ENCODE peak calls at places on chromosomes 4 and X, in eight cellular contexts. M, Y, N, R, L, G, A and T are unnamed samples.

GRCh38 chrX:151973262-151973661 is 1.2 kb downstream of the GABRE start:
- DNase-seq in M (no peak), Y (no peak), N (no peak), R (no peak), L (no peak), G (no peak), A (no peak), T (no peak)

GRCh38 chrX:41960142-41960541 is 36.8 kb upstream of the CASK start:
- DNase-seq in M (no peak), Y (no peak), N (no peak), R (no peak), L (no peak), G (no peak), A (no peak), T (no peak)

GRCh38 chrX:31266172-31267076 is 194.6 kb upstream of the FTHL17 start:
- DNase-seq in M (no peak), Y (no peak), N (no peak), R (peak), L (no peak), G (peak), A (peak), T (no peak)

GRCh38 chr4:183571350-183572076 is 66.7 kb downstream of the ING2 start:
- DNase-seq in M (no peak), Y (peak), N (no peak), R (no peak), L (no peak), G (no peak), A (peak), T (no peak)

GRCh38 chrX:132716006-132716405 is 227.2 kb upstream of the MBNL3 start:
- DNase-seq in M (no peak), Y (no peak), N (no peak), R (peak), L (no peak), G (no peak), A (no peak), T (no peak)

GRCh38 chrX:102067966-102068723 is 57.3 kb upstream of the TCEAL2 start:
- DNase-seq in M (no peak), Y (peak), N (peak), R (peak), L (no peak), G (no peak), A (no peak), T (no peak)

GRCh38 chrX:39158801-39159657 is 357.8 kb downstream of the MID1IP1 start:
- DNase-seq in M (peak), Y (peak), N (no peak), R (no peak), L (no peak), G (no peak), A (no peak), T (no peak)

GRCh38 chr4:74320559-74321118 is 12.4 kb downstream of the EPGN start:
- DNase-seq in M (no peak), Y (peak), N (peak), R (peak), L (no peak), G (no peak), A (no peak), T (peak)

GRCh38 chr4:6128221-6128871 is 72.0 kb downstream of the JAKMIP1 start:
- DNase-seq in M (no peak), Y (no peak), N (no peak), R (peak), L (no peak), G (no peak), A (no peak), T (no peak)

GRCh38 chr4:169293343-169294176 is 22.8 kb upstream of the SH3RF1 start:
- DNase-seq in M (no peak), Y (no peak), N (no peak), R (no peak), L (no peak), G (no peak), A (no peak), T (no peak)

GRCh38 chr4:98566491-98567008 is 91.9 kb downstream of the TSPAN5 start:
- DNase-seq in M (no peak), Y (peak), N (no peak), R (no peak), L (no peak), G (no peak), A (no peak), T (no peak)

GRCh38 chr4:98565646-98566403 is 92.6 kb downstream of the TSPAN5 start:
- DNase-seq in M (no peak), Y (no peak), N (no peak), R (no peak), L (no peak), G (no peak), A (no peak), T (no peak)

GRCh38 chr4:98570160-98570797 is 88.1 kb downstream of the TSPAN5 start:
- DNase-seq in M (no peak), Y (no peak), N (no peak), R (no peak), L (no peak), G (no peak), A (no peak), T (no peak)

GRCh38 chr4:98568896-98569663 is 89.3 kb downstream of the TSPAN5 start:
- DNase-seq in M (no peak), Y (no peak), N (no peak), R (no peak), L (no peak), G (no peak), A (no peak), T (no peak)

GRCh38 chr4:98567611-98568010 is 90.8 kb downstream of the TSPAN5 start:
- DNase-seq in M (no peak), Y (no peak), N (no peak), R (no peak), L (no peak), G (no peak), A (no peak), T (no peak)
- TF ChIP-seq CTCF in M (no peak), Y (no peak), N (no peak), R (no peak), L (no peak), G (no peak), A (no peak), T (no peak)

GRCh38 chr4:185203380-185204237 is at the start of gene CFAP97:
- DNase-seq in M (peak), Y (peak), N (no peak), R (peak), L (peak), G (peak), A (peak), T (peak)

GRCh38 chr4:185204238-185204910 is 574 bp upstream of the CFAP97 start:
- DNase-seq in M (no peak), Y (peak), N (no peak), R (no peak), L (no peak), G (no peak), A (no peak), T (no peak)

GRCh38 chr4:185202984-185203379 is 818 bp downstream of the CFAP97 start:
- DNase-seq in M (no peak), Y (no peak), N (no peak), R (no peak), L (no peak), G (no peak), A (no peak), T (no peak)

GRCh38 chr4:185205697-185206342 is 2.0 kb upstream of the CFAP97 start:
- DNase-seq in M (no peak), Y (no peak), N (no peak), R (no peak), L (no peak), G (no peak), A (no peak), T (no peak)

DNA sequence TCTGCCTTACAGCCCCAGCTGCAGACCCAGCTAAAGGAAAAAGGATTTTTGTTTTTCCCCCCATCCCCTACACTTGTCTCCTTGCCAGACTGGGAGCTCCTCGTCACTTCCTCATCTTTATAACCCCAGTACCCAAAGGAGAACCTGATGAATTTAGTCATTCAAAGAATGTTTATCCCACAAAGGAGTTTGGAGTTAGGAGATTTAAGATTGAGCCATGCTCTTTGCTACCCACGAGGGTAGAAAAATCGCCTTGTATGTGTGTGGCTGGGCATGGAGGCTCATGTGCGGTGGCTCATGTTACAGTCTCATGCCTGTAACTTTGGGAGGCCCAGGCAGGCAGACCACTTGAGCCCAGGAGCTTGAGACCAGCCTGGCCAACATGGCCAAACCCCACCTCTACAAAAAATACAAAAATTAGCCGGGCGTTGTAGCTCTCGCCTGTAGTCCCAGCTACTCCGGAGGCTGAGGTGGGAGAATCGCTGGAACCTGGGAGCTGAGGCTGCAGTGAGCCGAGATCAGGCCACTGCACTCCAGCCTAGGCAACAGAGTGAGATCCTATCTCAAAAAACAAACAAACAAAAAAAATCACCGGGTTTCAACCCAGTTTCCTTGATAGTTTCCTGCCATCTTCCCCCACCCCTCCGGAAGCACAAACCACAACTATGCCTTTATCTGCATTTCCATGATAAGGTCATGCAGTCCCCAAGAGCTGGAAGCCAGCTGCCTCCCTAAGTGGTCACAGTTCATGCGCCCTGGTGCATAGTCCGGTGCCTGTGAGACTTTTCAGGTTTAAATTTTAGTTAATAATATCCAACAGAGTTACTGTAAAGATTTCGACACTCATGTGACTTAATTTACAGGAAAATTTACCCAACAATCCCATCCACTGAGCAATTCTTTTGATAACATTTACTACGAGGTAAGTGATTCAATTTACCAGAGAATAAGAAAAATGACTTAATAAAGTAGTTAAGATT is 1.5 kb downstream of the CFAP97 start:
- DNase-seq in M (no peak), Y (peak), N (no peak), R (peak), L (no peak), G (no peak), A (no peak), T (no peak)
- H3K4me3 ChIP-seq in M (no peak), Y (no peak), N (peak), R (peak), L (no peak), G (peak), A (peak), T (peak)

DNA sequence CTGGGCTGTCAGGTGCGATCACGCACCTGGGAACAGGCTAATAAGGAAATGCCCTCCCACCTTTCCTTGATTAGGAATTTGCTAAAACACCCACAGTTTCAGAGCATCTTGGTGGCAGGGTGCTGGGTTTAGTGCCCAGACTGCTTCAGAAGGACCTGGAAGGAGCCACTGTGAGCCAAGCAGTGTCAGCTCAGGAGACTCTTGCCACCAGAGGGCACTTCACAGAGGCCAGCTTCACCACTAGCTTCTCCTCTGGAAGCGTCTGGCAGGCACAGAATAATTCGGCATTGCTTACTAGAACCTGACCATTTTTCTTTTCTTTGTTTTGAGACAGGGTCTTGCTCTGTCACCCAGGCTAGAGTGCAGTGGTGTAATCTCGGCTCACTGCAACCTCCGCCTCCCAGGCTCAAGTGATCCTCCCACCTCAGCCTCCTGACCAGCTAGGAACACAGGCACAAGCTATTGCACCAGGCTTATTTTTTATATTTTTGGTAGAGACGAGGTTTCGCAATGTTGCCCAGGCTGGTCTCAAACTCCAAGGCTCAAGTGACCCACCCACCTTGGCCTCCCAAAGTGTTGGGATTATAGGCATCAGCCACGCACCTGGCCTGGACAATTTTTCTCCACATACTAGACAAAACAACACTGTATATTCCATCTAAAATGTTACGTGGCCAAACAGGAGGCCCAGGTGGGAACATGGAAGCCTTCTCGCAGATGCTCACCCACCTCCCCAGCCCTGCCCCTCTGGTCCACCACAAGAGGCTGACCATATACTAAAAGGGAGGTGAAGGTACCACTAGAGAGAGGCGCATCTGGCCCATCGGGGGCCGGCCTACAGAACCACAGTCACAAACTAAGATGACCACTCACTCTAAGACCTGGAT is 14.1 kb downstream of the NOP14 start:
- DNase-seq in M (no peak), Y (no peak), N (no peak), R (no peak), L (peak), G (no peak), A (no peak), T (no peak)
- TF ChIP-seq CTCF in M (peak), Y (peak), N (no peak), R (peak), L (peak), G (peak), A (peak), T (peak)

DNA sequence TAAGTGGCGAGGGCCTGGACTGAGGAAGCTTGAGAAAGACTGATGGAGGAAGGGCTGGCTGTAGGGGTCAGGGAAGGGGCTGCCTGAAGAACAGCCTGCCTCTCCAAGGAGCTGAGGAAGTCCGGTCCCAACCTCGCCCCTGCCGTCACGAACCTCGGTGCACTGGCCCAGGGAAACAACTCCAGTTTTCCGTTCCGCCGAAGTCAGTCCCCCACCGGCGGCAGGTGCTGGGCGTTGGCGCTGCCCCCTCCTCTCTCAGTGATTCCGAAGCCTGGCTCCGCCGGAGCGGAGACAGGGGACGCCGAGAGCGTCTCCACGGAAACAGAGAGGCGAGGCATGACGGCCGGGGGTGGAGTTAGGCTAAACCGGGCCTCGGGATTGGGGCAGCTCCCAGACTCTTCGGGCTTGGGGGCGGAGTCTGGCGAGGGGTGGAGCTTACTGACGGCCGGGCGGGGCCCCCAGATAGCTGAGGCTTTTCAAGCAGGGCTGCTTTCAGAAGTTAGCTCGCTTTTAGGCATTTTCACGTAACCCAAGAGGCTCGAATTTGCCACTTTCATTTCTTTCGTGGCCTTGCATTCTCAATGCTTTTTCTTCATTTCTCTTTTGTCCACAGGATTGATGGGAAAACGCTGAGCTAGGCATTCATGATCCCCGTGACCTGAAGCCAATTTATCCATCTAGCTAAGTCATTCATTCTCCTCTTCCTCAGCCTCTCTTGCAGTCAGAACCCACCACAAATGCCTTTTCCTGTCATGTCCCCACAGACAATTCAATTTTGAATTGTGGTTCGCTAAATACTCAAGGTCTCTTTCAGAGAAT is at the start of gene TTC29:
- DNase-seq in M (peak), Y (peak), N (no peak), R (peak), L (peak), G (peak), A (peak), T (peak)
- H3K4me3 ChIP-seq in M (peak), Y (peak), N (peak), R (peak), L (peak), G (peak), A (peak), T (peak)

GRCh38 chrX:98380556-98380955 is 1496.8 kb downstream of the RPA4 start:
- DNase-seq in M (no peak), Y (no peak), N (no peak), R (peak), L (no peak), G (peak), A (no peak), T (no peak)

GRCh38 chrX:98379134-98379533 is 1495.4 kb downstream of the RPA4 start:
- DNase-seq in M (no peak), Y (no peak), N (no peak), R (no peak), L (no peak), G (no peak), A (no peak), T (no peak)

GRCh38 chrX:98380106-98380505 is 1496.4 kb downstream of the RPA4 start:
- DNase-seq in M (no peak), Y (no peak), N (no peak), R (peak), L (no peak), G (peak), A (no peak), T (no peak)
- TF ChIP-seq CTCF in M (no peak), Y (no peak), N (no peak), R (peak), L (no peak), G (no peak), A (no peak), T (no peak)

GRCh38 chr4:123505457-123506310 is 109.1 kb downstream of the SPRY1 start:
- DNase-seq in M (no peak), Y (peak), N (no peak), R (peak), L (peak), G (peak), A (peak), T (peak)
- H3K4me3 ChIP-seq in M (peak), Y (peak), N (peak), R (peak), L (peak), G (peak), A (peak), T (peak)

GRCh38 chr4:126843492-126844067 is 789.2 kb upstream of the INTU start:
- DNase-seq in M (no peak), Y (no peak), N (no peak), R (no peak), L (no peak), G (peak), A (no peak), T (no peak)
- TF ChIP-seq CTCF in M (no peak), Y (no peak), N (no peak), R (no peak), L (no peak), G (no peak), A (no peak), T (no peak)

GRCh38 chr4:150827226-150827625 is 187.9 kb downstream of the LRBA start:
- DNase-seq in M (no peak), Y (no peak), N (no peak), R (no peak), L (no peak), G (no peak), A (no peak), T (no peak)
- H3K4me3 ChIP-seq in M (no peak), Y (no peak), N (no peak), R (no peak), L (no peak), G (no peak), A (no peak), T (no peak)

DNA sequence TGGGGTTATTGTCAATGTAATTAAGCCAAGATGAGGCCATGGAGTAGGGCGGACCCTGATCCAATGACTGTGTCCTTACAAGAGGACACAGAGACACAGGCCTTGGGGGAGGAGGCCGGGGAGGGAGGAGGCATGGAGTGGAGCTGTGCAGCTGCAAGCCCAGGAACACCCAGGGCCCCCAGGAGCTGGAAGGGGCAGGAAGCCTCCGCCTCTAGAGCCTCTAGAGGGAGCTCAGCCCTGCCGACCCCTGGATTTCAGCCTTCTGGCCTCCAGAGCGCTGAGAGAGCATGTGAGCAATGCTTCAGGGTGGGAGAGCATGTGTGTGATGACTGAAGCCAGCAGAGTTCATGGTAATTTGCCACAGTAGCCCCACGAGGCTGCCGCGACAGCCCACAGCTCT is 234.6 kb downstream of the AFAP1 start:
- DNase-seq in M (no peak), Y (no peak), N (no peak), R (peak), L (no peak), G (peak), A (peak), T (no peak)
- TF ChIP-seq CTCF in M (no peak), Y (no peak), N (no peak), R (peak), L (no peak), G (no peak), A (no peak), T (no peak)